ENCODE peak calls at places on chromosome 22, in nine cellular contexts. One of them, this sample, is unnamed.
A peak's percentile ranks its signal among the peaks of the same experiment; 100 is the strongest.

GRCh38 chr22:38308791-38309498 is 8.3 kb downstream of the CSNK1E start:
- DNase-seq in epithelial cell of prostate: no peak
- DNase-seq in activated CD4-positive, alpha-beta memory T cell treated with anti-CD3 and anti-CD28 coated beads for 36 hours: no peak
- DNase-seq in RPMI7951: no peak
- DNase-seq in neural progenitor cell: no peak
- DNase-seq in CD4-positive, CD25-positive, alpha-beta regulatory T cell: no peak
- DNase-seq in substantia nigra: no peak
- DNase-seq in foreskin fibroblast: no peak
- DNase-seq in lower leg skin: no peak
- DNase-seq in this sample: no peak

GRCh38 chr22:24134090-24134846 is 47.0 kb upstream of the SUSD2 start:
- DNase-seq in epithelial cell of prostate: no peak
- DNase-seq in activated CD4-positive, alpha-beta memory T cell treated with anti-CD3 and anti-CD28 coated beads for 36 hours: peak; percentile 63
- DNase-seq in RPMI7951: no peak
- DNase-seq in neural progenitor cell: peak; percentile 23
- DNase-seq in CD4-positive, CD25-positive, alpha-beta regulatory T cell: peak; percentile 31
- DNase-seq in substantia nigra: peak; percentile 56
- DNase-seq in foreskin fibroblast: no peak
- DNase-seq in lower leg skin: no peak
- DNase-seq in this sample: no peak

GRCh38 chr22:43004362-43005035 is 10.4 kb downstream of the PACSIN2 start:
- DNase-seq in epithelial cell of prostate: no peak
- DNase-seq in activated CD4-positive, alpha-beta memory T cell treated with anti-CD3 and anti-CD28 coated beads for 36 hours: no peak
- DNase-seq in RPMI7951: peak; percentile 74
- DNase-seq in neural progenitor cell: no peak
- DNase-seq in CD4-positive, CD25-positive, alpha-beta regulatory T cell: no peak
- DNase-seq in substantia nigra: no peak
- DNase-seq in foreskin fibroblast: peak; percentile 76
- DNase-seq in lower leg skin: no peak
- DNase-seq in this sample: no peak

GRCh38 chr22:46592390-46592872 is 27.8 kb upstream of the GRAMD4 start:
- DNase-seq in epithelial cell of prostate: no peak
- DNase-seq in activated CD4-positive, alpha-beta memory T cell treated with anti-CD3 and anti-CD28 coated beads for 36 hours: peak; percentile 70
- DNase-seq in RPMI7951: peak; percentile 85
- DNase-seq in neural progenitor cell: peak; percentile 0
- DNase-seq in CD4-positive, CD25-positive, alpha-beta regulatory T cell: peak; percentile 24
- DNase-seq in substantia nigra: peak; percentile 29
- DNase-seq in foreskin fibroblast: peak; percentile 46
- DNase-seq in lower leg skin: no peak
- DNase-seq in this sample: no peak

GRCh38 chr22:49881856-49882255 is 28.2 kb downstream of the ZBED4 start:
- DNase-seq in epithelial cell of prostate: no peak
- DNase-seq in activated CD4-positive, alpha-beta memory T cell treated with anti-CD3 and anti-CD28 coated beads for 36 hours: no peak
- DNase-seq in RPMI7951: no peak
- DNase-seq in neural progenitor cell: no peak
- DNase-seq in CD4-positive, CD25-positive, alpha-beta regulatory T cell: no peak
- DNase-seq in substantia nigra: no peak
- DNase-seq in foreskin fibroblast: no peak
- DNase-seq in lower leg skin: no peak
- DNase-seq in this sample: no peak

GRCh38 chr22:30830907-30831306 is 136.2 kb downstream of the OSBP2 start:
- DNase-seq in epithelial cell of prostate: peak; percentile 97
- DNase-seq in activated CD4-positive, alpha-beta memory T cell treated with anti-CD3 and anti-CD28 coated beads for 36 hours: no peak
- DNase-seq in RPMI7951: peak; percentile 81
- DNase-seq in neural progenitor cell: no peak
- DNase-seq in CD4-positive, CD25-positive, alpha-beta regulatory T cell: no peak
- DNase-seq in substantia nigra: no peak
- DNase-seq in foreskin fibroblast: peak; percentile 88
- DNase-seq in lower leg skin: peak; percentile 74
- DNase-seq in this sample: no peak

GRCh38 chr22:30325724-30326703 is 727 bp downstream of the TBC1D10A start:
- DNase-seq in epithelial cell of prostate: no peak
- DNase-seq in activated CD4-positive, alpha-beta memory T cell treated with anti-CD3 and anti-CD28 coated beads for 36 hours: peak; percentile 35
- DNase-seq in RPMI7951: no peak
- DNase-seq in neural progenitor cell: peak; percentile 12
- DNase-seq in CD4-positive, CD25-positive, alpha-beta regulatory T cell: no peak
- DNase-seq in substantia nigra: no peak
- DNase-seq in foreskin fibroblast: no peak
- DNase-seq in lower leg skin: no peak
- DNase-seq in this sample: peak; percentile 72

GRCh38 chr22:45541580-45541979 is 38.9 kb downstream of the FBLN1 start:
- DNase-seq in epithelial cell of prostate: no peak
- DNase-seq in activated CD4-positive, alpha-beta memory T cell treated with anti-CD3 and anti-CD28 coated beads for 36 hours: no peak
- DNase-seq in RPMI7951: no peak
- DNase-seq in neural progenitor cell: no peak
- DNase-seq in CD4-positive, CD25-positive, alpha-beta regulatory T cell: no peak
- DNase-seq in substantia nigra: no peak
- DNase-seq in foreskin fibroblast: no peak
- DNase-seq in lower leg skin: no peak
- DNase-seq in this sample: no peak

GRCh38 chr22:49626361-49627216 is 201.1 kb downstream of the BRD1 start:
- DNase-seq in epithelial cell of prostate: no peak
- DNase-seq in activated CD4-positive, alpha-beta memory T cell treated with anti-CD3 and anti-CD28 coated beads for 36 hours: no peak
- DNase-seq in RPMI7951: no peak
- DNase-seq in neural progenitor cell: no peak
- DNase-seq in CD4-positive, CD25-positive, alpha-beta regulatory T cell: no peak
- DNase-seq in substantia nigra: no peak
- DNase-seq in foreskin fibroblast: no peak
- DNase-seq in lower leg skin: no peak
- DNase-seq in this sample: no peak

GRCh38 chr22:28002863-28003565 is 84.0 kb upstream of the PITPNB start:
- DNase-seq in epithelial cell of prostate: no peak
- DNase-seq in activated CD4-positive, alpha-beta memory T cell treated with anti-CD3 and anti-CD28 coated beads for 36 hours: no peak
- DNase-seq in RPMI7951: no peak
- DNase-seq in neural progenitor cell: no peak
- DNase-seq in CD4-positive, CD25-positive, alpha-beta regulatory T cell: no peak
- DNase-seq in substantia nigra: no peak
- DNase-seq in foreskin fibroblast: peak; percentile 43
- DNase-seq in lower leg skin: no peak
- DNase-seq in this sample: no peak

GRCh38 chr22:50310949-50311444 is 3.6 kb upstream of the PLXNB2 start:
- DNase-seq in epithelial cell of prostate: no peak
- DNase-seq in activated CD4-positive, alpha-beta memory T cell treated with anti-CD3 and anti-CD28 coated beads for 36 hours: no peak
- DNase-seq in RPMI7951: no peak
- DNase-seq in neural progenitor cell: no peak
- DNase-seq in CD4-positive, CD25-positive, alpha-beta regulatory T cell: no peak
- DNase-seq in substantia nigra: no peak
- DNase-seq in foreskin fibroblast: no peak
- DNase-seq in lower leg skin: no peak
- DNase-seq in this sample: no peak

GRCh38 chr22:33871935-33872334 is 48.3 kb downstream of the LARGE1 start:
- DNase-seq in epithelial cell of prostate: no peak
- DNase-seq in activated CD4-positive, alpha-beta memory T cell treated with anti-CD3 and anti-CD28 coated beads for 36 hours: no peak
- DNase-seq in RPMI7951: no peak
- DNase-seq in neural progenitor cell: no peak
- DNase-seq in CD4-positive, CD25-positive, alpha-beta regulatory T cell: no peak
- DNase-seq in substantia nigra: no peak
- DNase-seq in foreskin fibroblast: no peak
- DNase-seq in lower leg skin: no peak
- DNase-seq in this sample: peak; percentile 81

GRCh38 chr22:39493759-39494158 is 8.3 kb upstream of the MIEF1 start:
- DNase-seq in epithelial cell of prostate: no peak
- DNase-seq in activated CD4-positive, alpha-beta memory T cell treated with anti-CD3 and anti-CD28 coated beads for 36 hours: no peak
- DNase-seq in RPMI7951: peak; percentile 72
- DNase-seq in neural progenitor cell: no peak
- DNase-seq in CD4-positive, CD25-positive, alpha-beta regulatory T cell: no peak
- DNase-seq in substantia nigra: no peak
- DNase-seq in foreskin fibroblast: peak; percentile 88
- DNase-seq in lower leg skin: no peak
- DNase-seq in this sample: no peak

GRCh38 chr22:29787371-29787980 is 20.3 kb downstream of the UQCR10 start:
- DNase-seq in epithelial cell of prostate: no peak
- DNase-seq in activated CD4-positive, alpha-beta memory T cell treated with anti-CD3 and anti-CD28 coated beads for 36 hours: no peak
- DNase-seq in RPMI7951: no peak
- DNase-seq in neural progenitor cell: no peak
- DNase-seq in CD4-positive, CD25-positive, alpha-beta regulatory T cell: no peak
- DNase-seq in substantia nigra: no peak
- DNase-seq in foreskin fibroblast: no peak
- DNase-seq in lower leg skin: no peak
- DNase-seq in this sample: no peak

GRCh38 chr22:37229012-37229804 is 14.9 kb downstream of the RAC2 start:
- DNase-seq in epithelial cell of prostate: no peak
- DNase-seq in activated CD4-positive, alpha-beta memory T cell treated with anti-CD3 and anti-CD28 coated beads for 36 hours: peak; percentile 73
- DNase-seq in RPMI7951: peak; percentile 92
- DNase-seq in neural progenitor cell: no peak
- DNase-seq in CD4-positive, CD25-positive, alpha-beta regulatory T cell: peak; percentile 46
- DNase-seq in substantia nigra: no peak
- DNase-seq in foreskin fibroblast: peak; percentile 78
- DNase-seq in lower leg skin: no peak
- DNase-seq in this sample: no peak

GRCh38 chr22:26471522-26471921 is 12.1 kb downstream of the HPS4 start:
- DNase-seq in epithelial cell of prostate: peak; percentile 92
- DNase-seq in activated CD4-positive, alpha-beta memory T cell treated with anti-CD3 and anti-CD28 coated beads for 36 hours: no peak
- DNase-seq in RPMI7951: peak; percentile 91
- DNase-seq in neural progenitor cell: no peak
- DNase-seq in CD4-positive, CD25-positive, alpha-beta regulatory T cell: no peak
- DNase-seq in substantia nigra: no peak
- DNase-seq in foreskin fibroblast: peak; percentile 69
- DNase-seq in lower leg skin: no peak
- DNase-seq in this sample: no peak

GRCh38 chr22:23255506-23255905 is 75.2 kb downstream of the BCR start:
- DNase-seq in epithelial cell of prostate: no peak
- DNase-seq in activated CD4-positive, alpha-beta memory T cell treated with anti-CD3 and anti-CD28 coated beads for 36 hours: no peak
- DNase-seq in RPMI7951: no peak
- DNase-seq in neural progenitor cell: no peak
- DNase-seq in CD4-positive, CD25-positive, alpha-beta regulatory T cell: no peak
- DNase-seq in substantia nigra: no peak
- DNase-seq in foreskin fibroblast: no peak
- DNase-seq in lower leg skin: no peak
- DNase-seq in this sample: no peak

GRCh38 chr22:36344106-36344827 is 43.5 kb downstream of the MYH9 start:
- DNase-seq in epithelial cell of prostate: no peak
- DNase-seq in activated CD4-positive, alpha-beta memory T cell treated with anti-CD3 and anti-CD28 coated beads for 36 hours: peak; percentile 88
- DNase-seq in RPMI7951: no peak
- DNase-seq in neural progenitor cell: no peak
- DNase-seq in CD4-positive, CD25-positive, alpha-beta regulatory T cell: no peak
- DNase-seq in substantia nigra: peak; percentile 80
- DNase-seq in foreskin fibroblast: no peak
- DNase-seq in lower leg skin: no peak
- DNase-seq in this sample: no peak

GRCh38 chr22:19885841-19886592 is 31.3 kb upstream of the GNB1L start:
- DNase-seq in epithelial cell of prostate: no peak
- DNase-seq in activated CD4-positive, alpha-beta memory T cell treated with anti-CD3 and anti-CD28 coated beads for 36 hours: no peak
- DNase-seq in RPMI7951: no peak
- DNase-seq in neural progenitor cell: no peak
- DNase-seq in CD4-positive, CD25-positive, alpha-beta regulatory T cell: no peak
- DNase-seq in substantia nigra: no peak
- DNase-seq in foreskin fibroblast: no peak
- DNase-seq in lower leg skin: no peak
- DNase-seq in this sample: no peak

GRCh38 chr22:45179276-45180049 is 15.7 kb downstream of the NUP50 start:
- DNase-seq in epithelial cell of prostate: no peak
- DNase-seq in activated CD4-positive, alpha-beta memory T cell treated with anti-CD3 and anti-CD28 coated beads for 36 hours: peak; percentile 43
- DNase-seq in RPMI7951: no peak
- DNase-seq in neural progenitor cell: no peak
- DNase-seq in CD4-positive, CD25-positive, alpha-beta regulatory T cell: peak; percentile 42
- DNase-seq in substantia nigra: no peak
- DNase-seq in foreskin fibroblast: no peak
- DNase-seq in lower leg skin: no peak
- DNase-seq in this sample: no peak

GRCh38 chr22:50705851-50706351 is 32.1 kb upstream of the ACR start:
- DNase-seq in epithelial cell of prostate: no peak
- DNase-seq in activated CD4-positive, alpha-beta memory T cell treated with anti-CD3 and anti-CD28 coated beads for 36 hours: no peak
- DNase-seq in RPMI7951: no peak
- DNase-seq in neural progenitor cell: no peak
- DNase-seq in CD4-positive, CD25-positive, alpha-beta regulatory T cell: no peak
- DNase-seq in substantia nigra: no peak
- DNase-seq in foreskin fibroblast: no peak
- DNase-seq in lower leg skin: no peak
- DNase-seq in this sample: no peak

GRCh38 chr22:36287881-36288515 is 35.1 kb downstream of the APOL1 start:
- DNase-seq in epithelial cell of prostate: peak; percentile 18
- DNase-seq in activated CD4-positive, alpha-beta memory T cell treated with anti-CD3 and anti-CD28 coated beads for 36 hours: no peak
- DNase-seq in RPMI7951: no peak
- DNase-seq in neural progenitor cell: no peak
- DNase-seq in CD4-positive, CD25-positive, alpha-beta regulatory T cell: no peak
- DNase-seq in substantia nigra: no peak
- DNase-seq in foreskin fibroblast: peak; percentile 23
- DNase-seq in lower leg skin: no peak
- DNase-seq in this sample: no peak

GRCh38 chr22:48896766-48897637 is 930.7 kb downstream of the BRD1 start:
- DNase-seq in epithelial cell of prostate: no peak
- DNase-seq in activated CD4-positive, alpha-beta memory T cell treated with anti-CD3 and anti-CD28 coated beads for 36 hours: peak; percentile 3
- DNase-seq in RPMI7951: no peak
- DNase-seq in neural progenitor cell: no peak
- DNase-seq in CD4-positive, CD25-positive, alpha-beta regulatory T cell: no peak
- DNase-seq in substantia nigra: no peak
- DNase-seq in foreskin fibroblast: no peak
- DNase-seq in lower leg skin: no peak
- DNase-seq in this sample: no peak

GRCh38 chr22:38601221-38601764 is 31.3 kb upstream of the DMC1 start:
- DNase-seq in epithelial cell of prostate: no peak
- DNase-seq in activated CD4-positive, alpha-beta memory T cell treated with anti-CD3 and anti-CD28 coated beads for 36 hours: peak; percentile 10
- DNase-seq in RPMI7951: no peak
- DNase-seq in neural progenitor cell: no peak
- DNase-seq in CD4-positive, CD25-positive, alpha-beta regulatory T cell: no peak
- DNase-seq in substantia nigra: no peak
- DNase-seq in foreskin fibroblast: no peak
- DNase-seq in lower leg skin: no peak
- DNase-seq in this sample: no peak

GRCh38 chr22:33438273-33438672 is 380.1 kb upstream of the SYN3 start:
- DNase-seq in epithelial cell of prostate: peak; percentile 97
- DNase-seq in activated CD4-positive, alpha-beta memory T cell treated with anti-CD3 and anti-CD28 coated beads for 36 hours: peak; percentile 8
- DNase-seq in RPMI7951: peak; percentile 67
- DNase-seq in neural progenitor cell: no peak
- DNase-seq in CD4-positive, CD25-positive, alpha-beta regulatory T cell: no peak
- DNase-seq in substantia nigra: no peak
- DNase-seq in foreskin fibroblast: peak; percentile 3
- DNase-seq in lower leg skin: no peak
- DNase-seq in this sample: no peak

GRCh38 chr22:45268167-45268957 is 16.4 kb upstream of the UPK3A start:
- DNase-seq in epithelial cell of prostate: no peak
- DNase-seq in activated CD4-positive, alpha-beta memory T cell treated with anti-CD3 and anti-CD28 coated beads for 36 hours: peak; percentile 29
- DNase-seq in RPMI7951: no peak
- DNase-seq in neural progenitor cell: peak; percentile 94
- DNase-seq in CD4-positive, CD25-positive, alpha-beta regulatory T cell: no peak
- DNase-seq in substantia nigra: no peak
- DNase-seq in foreskin fibroblast: no peak
- DNase-seq in lower leg skin: no peak
- DNase-seq in this sample: no peak

GRCh38 chr22:32375678-32376450 is 18.2 kb downstream of the RFPL3 start:
- DNase-seq in epithelial cell of prostate: no peak
- DNase-seq in activated CD4-positive, alpha-beta memory T cell treated with anti-CD3 and anti-CD28 coated beads for 36 hours: no peak
- DNase-seq in RPMI7951: no peak
- DNase-seq in neural progenitor cell: no peak
- DNase-seq in CD4-positive, CD25-positive, alpha-beta regulatory T cell: no peak
- DNase-seq in substantia nigra: no peak
- DNase-seq in foreskin fibroblast: no peak
- DNase-seq in lower leg skin: no peak
- DNase-seq in this sample: no peak

GRCh38 chr22:45740236-45740635 is 68.6 kb downstream of the ATXN10 start:
- DNase-seq in epithelial cell of prostate: no peak
- DNase-seq in activated CD4-positive, alpha-beta memory T cell treated with anti-CD3 and anti-CD28 coated beads for 36 hours: no peak
- DNase-seq in RPMI7951: peak; percentile 40
- DNase-seq in neural progenitor cell: no peak
- DNase-seq in CD4-positive, CD25-positive, alpha-beta regulatory T cell: no peak
- DNase-seq in substantia nigra: no peak
- DNase-seq in foreskin fibroblast: no peak
- DNase-seq in lower leg skin: no peak
- DNase-seq in this sample: no peak

GRCh38 chr22:24516301-24516737 is 21.2 kb downstream of the UPB1 start:
- DNase-seq in epithelial cell of prostate: no peak
- DNase-seq in activated CD4-positive, alpha-beta memory T cell treated with anti-CD3 and anti-CD28 coated beads for 36 hours: no peak
- DNase-seq in RPMI7951: peak; percentile 76
- DNase-seq in neural progenitor cell: no peak
- DNase-seq in CD4-positive, CD25-positive, alpha-beta regulatory T cell: no peak
- DNase-seq in substantia nigra: no peak
- DNase-seq in foreskin fibroblast: peak; percentile 71
- DNase-seq in lower leg skin: no peak
- DNase-seq in this sample: no peak